ENCODE peak calls at places on chromosomes 16 and 17, in eight cellular contexts. G is bronchial epithelial cell, F is lower leg skin, K is left lung, T is aorta, U is body of pancreas, S is mesendoderm, D is ascending aorta. J is an unnamed sample.

GRCh38 chr16:24800586-24800985 is 45.2 kb upstream of the SLC5A11 start:
- DNase-seq in U (no peak), S (peak; percentile 81), F (no peak), K (no peak), T (no peak), D (no peak), G (peak; percentile 83), J (no peak)

GRCh38 chr16:30604316-30604947 is 5.8 kb downstream of the ZNF689 start:
- DNase-seq in G (no peak), T (no peak), D (no peak), S (no peak), U (no peak), K (no peak), F (no peak), J (no peak)

GRCh38 chr16:84475643-84476240 is 28.7 kb downstream of the MEAK7 start:
- DNase-seq in D (no peak), F (peak; percentile 59), G (no peak), U (no peak), K (no peak), S (peak; percentile 37), T (no peak), J (peak; percentile 50)

GRCh38 chr16:57185446-57185944 is 344 bp downstream of the PSME3IP1 start:
- DNase-seq in K (peak; percentile 88), U (peak; percentile 64), G (peak; percentile 72), S (no peak), D (peak; percentile 85), F (peak; percentile 90), T (peak; percentile 68), J (peak; percentile 71)

GRCh38 chr16:67853670-67854069 is 6.2 kb upstream of the CENPT start:
- DNase-seq in T (no peak), U (no peak), G (no peak), S (no peak), F (no peak), K (no peak), D (no peak), J (no peak)

GRCh38 chr16:10946308-10946707 is 1.9 kb downstream of the CLEC16A start:
- DNase-seq in G (peak; percentile 53), U (no peak), D (no peak), T (no peak), F (no peak), S (peak; percentile 90), K (no peak), J (no peak)

GRCh38 chr16:6146874-6147425 is 1049.4 kb upstream of the EEF2KMT start:
- DNase-seq in T (no peak), G (no peak), D (no peak), F (no peak), S (peak; percentile 54), K (no peak), U (no peak), J (no peak)

GRCh38 chr17:60158751-60159478 is 9.1 kb downstream of the CA4 start:
- DNase-seq in G (no peak), U (no peak), T (no peak), D (no peak), F (no peak), S (no peak), K (no peak), J (no peak)

GRCh38 chr16:84503751-84504395 is 586 bp downstream of the MEAK7 start:
- DNase-seq in T (no peak), D (no peak), F (no peak), U (no peak), G (peak; percentile 50), K (no peak), S (no peak), J (no peak)

GRCh38 chr17:2903193-2903974 is 107.1 kb downstream of the RAP1GAP2 start:
- DNase-seq in S (no peak), U (peak; percentile 93), F (no peak), G (no peak), K (no peak), D (no peak), T (no peak), J (no peak)

GRCh38 chr17:33234930-33235685 is 58.0 kb downstream of the ASIC2 start:
- DNase-seq in F (peak; percentile 91), K (no peak), S (no peak), D (peak; percentile 90), T (peak; percentile 89), U (peak; percentile 65), G (peak; percentile 97), J (peak; percentile 74)

GRCh38 chr16:12178251-12178990 is 201.9 kb downstream of the SNX29 start:
- DNase-seq in G (no peak), T (no peak), D (no peak), S (no peak), K (no peak), F (no peak), U (peak; percentile 55), J (peak; percentile 84)

GRCh38 chr17:31880311-31880710 is 21.2 kb downstream of the UTP6 start:
- DNase-seq in K (no peak), S (no peak), G (no peak), D (no peak), U (no peak), T (no peak), F (no peak), J (no peak)

GRCh38 chr17:56744721-56745120 is 89.0 kb downstream of the C17orf67 start:
- DNase-seq in S (no peak), K (no peak), F (no peak), U (no peak), T (no peak), D (no peak), G (no peak), J (no peak)

GRCh38 chr17:42315402-42316156 is 27.3 kb downstream of the STAT5A start:
- DNase-seq in F (no peak), K (no peak), S (no peak), T (peak; percentile 49), G (no peak), U (no peak), D (no peak), J (no peak)

GRCh38 chr17:5468075-5468473 is 708 bp downstream of the DHX33 start:
- DNase-seq in F (no peak), S (no peak), D (no peak), U (no peak), K (no peak), G (peak; percentile 7), T (no peak), J (no peak)

GRCh38 chr16:4612474-4612931 is 2.2 kb downstream of the UBALD1 start:
- DNase-seq in G (no peak), K (no peak), S (peak; percentile 64), T (no peak), D (no peak), F (no peak), U (no peak), J (no peak)
- H3K4me3 ChIP-seq in G (no peak overlapping the region), K (no peak overlapping the region), S (no peak overlapping the region), T (no peak overlapping the region), D (peak overlapping the region; percentile 92), F (no peak overlapping the region), U (no peak overlapping the region), J (no peak overlapping the region)

GRCh38 chr17:72970246-72970645 is 122.2 kb downstream of the SLC39A11 start:
- DNase-seq in K (no peak), T (no peak), U (no peak), F (no peak), D (no peak), G (no peak), S (no peak), J (no peak)

GRCh38 chr17:72972263-72972951 is 120.1 kb downstream of the SLC39A11 start:
- DNase-seq in T (no peak), F (no peak), U (no peak), D (no peak), S (no peak), G (no peak), K (no peak), J (no peak)

GRCh38 chr17:72970794-72971512 is 121.5 kb downstream of the SLC39A11 start:
- DNase-seq in G (no peak), F (no peak), T (no peak), K (no peak), D (no peak), U (no peak), S (no peak), J (no peak)

GRCh38 chr17:72969293-72969692 is 123.2 kb downstream of the SLC39A11 start:
- DNase-seq in T (no peak), F (no peak), K (no peak), G (no peak), S (no peak), D (no peak), U (no peak), J (no peak)

DNA sequence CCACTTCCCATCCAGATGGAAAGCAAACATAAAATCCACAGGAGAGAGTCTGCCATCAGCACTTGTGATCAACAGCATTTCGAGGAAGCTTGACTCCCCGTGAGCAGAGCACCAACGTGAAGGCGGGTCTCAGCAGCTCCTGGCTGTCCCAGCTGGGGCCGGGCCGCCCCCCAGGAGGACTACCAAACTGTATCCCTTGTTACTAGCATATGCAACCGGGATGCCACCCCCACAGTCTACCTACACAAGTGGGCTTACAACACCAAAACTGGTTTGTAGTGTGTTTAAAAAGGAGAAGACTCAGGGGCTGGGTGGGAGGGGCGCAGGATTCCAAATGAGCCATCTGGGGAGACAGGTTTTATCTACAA is 121.0 kb downstream of the SLC39A11 start:
- DNase-seq in T (no peak), U (no peak), F (no peak), S (no peak), K (no peak), G (no peak), D (no peak), J (no peak)
- H3K4me3 ChIP-seq in T (no peak overlapping the region), U (no peak overlapping the region), F (no peak overlapping the region), S (no peak overlapping the region), K (no peak overlapping the region), G (no peak overlapping the region), D (no peak overlapping the region), J (no peak overlapping the region)

DNA sequence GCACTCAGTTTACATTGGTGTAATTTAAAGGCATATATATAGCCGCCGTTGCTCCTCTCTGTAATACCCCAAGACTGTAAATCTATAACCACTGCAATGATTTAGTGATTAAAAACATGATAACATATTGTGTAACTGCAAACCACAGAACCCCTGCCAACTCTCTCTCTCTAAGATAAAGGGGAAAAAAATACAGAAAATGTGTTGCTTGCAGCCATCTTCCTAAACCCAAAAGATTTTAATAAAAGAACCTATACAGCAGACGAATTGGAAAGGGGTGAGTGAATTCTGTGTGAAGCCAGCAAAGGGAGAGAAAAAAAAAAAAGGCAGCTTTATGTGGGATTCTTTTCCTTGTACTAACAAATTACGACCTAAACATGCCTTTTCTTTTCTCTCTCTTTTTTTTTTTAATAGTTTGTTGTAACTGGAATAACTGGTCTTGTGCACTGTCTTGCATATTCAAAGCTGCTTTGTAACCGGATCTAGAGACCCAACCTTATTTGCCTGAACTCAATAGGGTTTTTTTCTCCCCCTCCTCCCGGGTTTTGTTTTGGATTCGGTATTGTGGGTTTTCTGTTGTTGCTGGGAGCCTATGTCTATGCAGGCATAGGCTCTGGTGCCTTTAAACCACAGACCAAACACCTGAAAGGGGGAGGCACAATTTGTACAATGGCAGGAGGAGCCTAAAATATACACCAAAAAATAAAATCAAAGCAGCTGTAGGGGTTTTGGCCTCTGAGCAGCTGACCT is 7.0 kb upstream of the ZFHX3 start:
- DNase-seq in D (no peak), K (no peak), U (no peak), S (peak; percentile 51), G (peak; percentile 68), T (no peak), F (no peak), J (no peak)
- H3K4me3 ChIP-seq in D (peak overlapping the region; percentile 85), K (no peak overlapping the region), U (no peak overlapping the region), S (no peak overlapping the region), G (peak overlapping the region; percentile 22), T (peak overlapping the region; percentile 43), F (no peak overlapping the region), J (peak overlapping the region; percentile 81)

DNA sequence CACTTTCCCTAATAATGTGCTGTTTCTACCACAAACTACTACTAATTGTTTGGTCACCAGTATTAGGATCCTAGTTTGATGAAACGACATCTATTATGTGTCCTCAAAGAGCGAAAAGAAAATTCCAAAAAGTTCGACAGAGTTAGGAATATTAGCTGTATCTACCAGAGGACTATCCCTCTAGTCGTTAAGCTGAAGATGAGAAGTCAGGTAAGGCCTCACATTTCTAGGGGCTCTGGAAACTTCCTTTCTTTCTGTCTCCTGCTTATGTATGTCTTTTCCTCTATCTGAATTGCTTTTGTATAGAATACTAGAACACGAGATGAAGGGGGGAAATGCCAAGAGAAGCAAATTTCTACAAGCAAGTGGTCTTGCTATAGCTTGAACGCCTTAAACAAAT is 1.6 kb downstream of the GLG1 start:
- DNase-seq in T (no peak), S (no peak), G (no peak), K (no peak), U (no peak), F (no peak), D (no peak), J (no peak)
- H3K4me3 ChIP-seq in T (peak overlapping the region; percentile 67), S (no peak overlapping the region), G (peak overlapping the region; percentile 93), K (peak overlapping the region; percentile 97), U (peak overlapping the region; percentile 57), F (no peak overlapping the region), D (peak overlapping the region; percentile 99), J (peak overlapping the region; percentile 93)

J was measured in right atrium auricular region.